ENCODE peak calls at places on chromosomes 2 and 18, in ten cellular contexts. I is mammary epithelial cell, K is foreskin fibroblast, G is body of pancreas, A is GM12865, R is lower lobe of right lung, Z is fibroblast of the aortic adventitia, M is choroid plexus epithelial cell, U is breast epithelium, T is dorsolateral prefrontal cortex. O is an unnamed sample.

GRCh38 chr2:42867093-42868065 is 75.0 kb upstream of the HAAO start:
- DNase-seq in I (no peak), K (no peak), G (no peak), A (no peak), R (no peak), Z (peak), M (no peak), U (no peak), T (no peak), O (no peak)

GRCh38 chr2:111623380-111623779 is 260.6 kb downstream of the ANAPC1 start:
- DNase-seq in I (no peak), K (no peak), G (no peak), A (no peak), R (no peak), Z (no peak), M (no peak), U (no peak), T (no peak), O (no peak)

GRCh38 chr2:38387887-38388286 is 10.8 kb upstream of the ATL2 start:
- DNase-seq in I (no peak), K (no peak), G (no peak), A (no peak), R (no peak), Z (no peak), M (no peak), U (no peak), T (no peak), O (no peak)

GRCh38 chr2:216775043-216775453 is 79.7 kb upstream of the IGFBP5 start:
- DNase-seq in I (peak), K (peak), G (peak), A (no peak), R (no peak), Z (peak), M (peak), U (no peak), T (no peak), O (peak)

GRCh38 chr2:129796216-129796615 is 183.2 kb upstream of the RAB6C start:
- DNase-seq in I (no peak), K (no peak), G (no peak), A (no peak), R (no peak), Z (no peak), M (no peak), U (no peak), T (no peak), O (no peak)

GRCh38 chr18:73780218-73780617 is 367.4 kb downstream of the FBXO15 start:
- DNase-seq in I (no peak), K (no peak), G (no peak), A (no peak), R (no peak), Z (no peak), M (no peak), U (no peak), T (no peak), O (no peak)

GRCh38 chr2:16607306-16607705 is 58.3 kb downstream of the CYRIA start:
- DNase-seq in I (no peak), K (no peak), G (no peak), A (no peak), R (no peak), Z (no peak), M (no peak), U (no peak), T (no peak), O (no peak)

GRCh38 chr18:68436485-68436884 is 278.4 kb downstream of the TMX3 start:
- DNase-seq in I (peak), K (peak), G (no peak), A (no peak), R (no peak), Z (no peak), M (peak), U (no peak), T (no peak), O (peak)

GRCh38 chr2:133780099-133780996 is 212.1 kb upstream of the NCKAP5 start:
- DNase-seq in I (peak), K (peak), G (peak), A (peak), R (no peak), Z (peak), M (peak), U (no peak), T (no peak), O (peak)

GRCh38 chr18:48032876-48033769 is 102.7 kb upstream of the SMAD2 start:
- DNase-seq in I (peak), K (peak), G (no peak), A (no peak), R (no peak), Z (no peak), M (peak), U (peak), T (no peak), O (peak)

GRCh38 chr2:238282861-238283738 is 5.3 kb downstream of the PER2 start:
- DNase-seq in I (no peak), K (no peak), G (no peak), A (no peak), R (peak), Z (no peak), M (peak), U (no peak), T (no peak), O (no peak)

GRCh38 chr18:28984731-28985130 is 807.8 kb upstream of the CDH2 start:
- DNase-seq in I (no peak), K (peak), G (no peak), A (no peak), R (no peak), Z (peak), M (no peak), U (no peak), T (no peak), O (peak)

GRCh38 chr2:72128059-72128842 is 19.4 kb downstream of the CYP26B1 start:
- DNase-seq in I (no peak), K (no peak), G (peak), A (no peak), R (no peak), Z (no peak), M (no peak), U (peak), T (no peak), O (no peak)

GRCh38 chr18:23852236-23853045 is 162.1 kb upstream of the TTC39C start:
- DNase-seq in I (no peak), K (peak), G (no peak), A (no peak), R (no peak), Z (no peak), M (no peak), U (no peak), T (no peak), O (no peak)

GRCh38 chr18:31482051-31482450 is 15.9 kb upstream of the DSG2 start:
- DNase-seq in I (peak), K (no peak), G (no peak), A (no peak), R (no peak), Z (no peak), M (no peak), U (no peak), T (no peak), O (no peak)

GRCh38 chr2:148963461-148963860 is 75.0 kb upstream of the LYPD6B start:
- DNase-seq in I (no peak), K (no peak), G (no peak), A (no peak), R (no peak), Z (no peak), M (no peak), U (no peak), T (no peak), O (no peak)

GRCh38 chr18:24987271-24987932 is 364.6 kb downstream of the ZNF521 start:
- DNase-seq in I (peak), K (peak), G (no peak), A (no peak), R (no peak), Z (peak), M (no peak), U (no peak), T (no peak), O (no peak)

GRCh38 chr2:38315707-38316333 is 61.3 kb downstream of the ATL2 start:
- DNase-seq in I (peak), K (peak), G (peak), A (peak), R (no peak), Z (peak), M (peak), U (no peak), T (no peak), O (peak)

GRCh38 chr18:54261894-54262293 is 7.4 kb upstream of the POLI start:
- DNase-seq in I (no peak), K (no peak), G (peak), A (peak), R (peak), Z (no peak), M (no peak), U (no peak), T (no peak), O (no peak)

GRCh38 chr18:5943514-5943913 is 48.2 kb upstream of the TMEM200C start:
- DNase-seq in I (no peak), K (no peak), G (no peak), A (no peak), R (no peak), Z (peak), M (peak), U (no peak), T (no peak), O (peak)

GRCh38 chr18:42030586-42031182 is 75.7 kb downstream of the PIK3C3 start:
- DNase-seq in I (no peak), K (peak), G (no peak), A (peak), R (no peak), Z (no peak), M (peak), U (no peak), T (no peak), O (peak)

GRCh38 chr18:8685141-8685913 is 20.0 kb upstream of the MTCL1 start:
- DNase-seq in I (peak), K (peak), G (no peak), A (no peak), R (no peak), Z (peak), M (peak), U (no peak), T (no peak), O (peak)

GRCh38 chr2:65746919-65747678 is 314.7 kb upstream of the SPRED2 start:
- DNase-seq in I (no peak), K (peak), G (peak), A (no peak), R (no peak), Z (no peak), M (peak), U (no peak), T (no peak), O (no peak)

GRCh38 chr2:28956415-28956826 is 24.7 kb upstream of the TOGARAM2 start:
- DNase-seq in I (no peak), K (peak), G (peak), A (peak), R (peak), Z (peak), M (peak), U (no peak), T (no peak), O (peak)

GRCh38 chr2:48334180-48334579 is 195.8 kb upstream of the STON1 start:
- DNase-seq in I (no peak), K (no peak), G (no peak), A (no peak), R (no peak), Z (no peak), M (no peak), U (no peak), T (no peak), O (no peak)

GRCh38 chr2:176852667-176853066 is 359.9 kb upstream of the HNRNPA3 start:
- DNase-seq in I (no peak), K (no peak), G (no peak), A (peak), R (no peak), Z (no peak), M (no peak), U (no peak), T (no peak), O (no peak)

GRCh38 chr2:128424406-128424805 is 105.7 kb upstream of the HS6ST1 start:
- DNase-seq in I (no peak), K (no peak), G (no peak), A (no peak), R (no peak), Z (no peak), M (no peak), U (no peak), T (no peak), O (no peak)

GRCh38 chr2:86357392-86357963 is 20.1 kb upstream of the REEP1 start:
- DNase-seq in I (no peak), K (no peak), G (no peak), A (no peak), R (no peak), Z (no peak), M (no peak), U (no peak), T (no peak), O (no peak)

GRCh38 chr2:35973132-35973736 is 382.3 kb upstream of the CRIM1 start:
- DNase-seq in I (peak), K (peak), G (peak), A (peak), R (no peak), Z (no peak), M (peak), U (no peak), T (no peak), O (peak)

DNA sequence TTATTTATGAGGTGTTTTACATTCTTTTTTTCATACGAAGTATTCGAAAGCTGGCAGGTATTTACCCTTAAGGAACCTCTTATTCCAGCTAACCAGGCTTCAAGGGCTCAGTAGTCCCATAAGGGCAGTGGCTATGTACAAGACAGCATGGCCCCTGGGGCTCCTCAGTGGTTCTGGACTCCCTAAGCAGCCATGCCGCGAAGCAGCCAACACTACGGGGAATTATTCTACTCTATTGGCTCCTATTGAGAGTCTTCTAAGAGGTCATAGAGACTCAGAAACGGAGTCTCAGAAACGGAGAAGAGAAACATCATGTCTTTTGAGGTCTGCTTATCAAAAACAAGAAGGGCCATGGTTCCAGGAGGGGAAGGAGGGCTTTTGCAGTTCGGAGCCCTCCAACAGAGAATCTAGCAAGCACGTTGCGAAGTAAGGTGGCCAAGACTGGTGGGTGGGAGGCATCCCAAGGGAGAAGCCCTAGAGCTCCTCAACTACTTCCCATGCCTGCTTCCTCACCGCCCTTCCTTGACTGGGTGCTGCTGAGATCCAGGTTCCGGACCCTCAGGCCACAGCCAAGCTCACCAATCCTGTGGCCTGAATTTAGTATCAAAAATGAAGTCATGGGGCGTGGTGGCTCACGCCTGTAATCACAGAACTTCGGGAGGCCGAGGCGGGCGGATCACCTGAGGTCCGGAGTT is 109.7 kb downstream of the INO80D start:
- DNase-seq in I (no peak), K (no peak), G (no peak), A (no peak), R (no peak), Z (no peak), M (no peak), U (no peak), T (no peak), O (no peak)
- TF ChIP-seq CTCF in I (no peak), K (no peak), G (no peak), A (no peak), R (no peak), Z (no peak), M (no peak), U (no peak), T (no peak), O (no peak)

GRCh38 chr18:52340466-52341378 is 725 bp downstream of the DCC start:
- DNase-seq in I (peak), K (peak), G (no peak), A (no peak), R (no peak), Z (no peak), M (peak), U (no peak), T (peak), O (peak)

GRCh38 chr18:52343138-52343537 is 3.1 kb downstream of the DCC start:
- DNase-seq in I (no peak), K (peak), G (no peak), A (peak), R (no peak), Z (no peak), M (peak), U (no peak), T (no peak), O (peak)

GRCh38 chr18:52339891-52340371 is at the start of gene DCC:
- DNase-seq in I (peak), K (peak), G (peak), A (peak), R (no peak), Z (peak), M (peak), U (no peak), T (peak), O (peak)

GRCh38 chr18:52343731-52344340 is 3.8 kb downstream of the DCC start:
- DNase-seq in I (no peak), K (no peak), G (no peak), A (no peak), R (no peak), Z (no peak), M (no peak), U (no peak), T (no peak), O (no peak)

GRCh38 chr18:52341617-52342381 is 1.8 kb downstream of the DCC start:
- DNase-seq in I (peak), K (peak), G (no peak), A (no peak), R (no peak), Z (no peak), M (peak), U (no peak), T (peak), O (peak)
- H3K4me3 ChIP-seq in I (peak), K (peak), G (no peak), A (no peak), R (peak), Z (no peak), M (peak), U (peak), T (peak), O (peak)

DNA sequence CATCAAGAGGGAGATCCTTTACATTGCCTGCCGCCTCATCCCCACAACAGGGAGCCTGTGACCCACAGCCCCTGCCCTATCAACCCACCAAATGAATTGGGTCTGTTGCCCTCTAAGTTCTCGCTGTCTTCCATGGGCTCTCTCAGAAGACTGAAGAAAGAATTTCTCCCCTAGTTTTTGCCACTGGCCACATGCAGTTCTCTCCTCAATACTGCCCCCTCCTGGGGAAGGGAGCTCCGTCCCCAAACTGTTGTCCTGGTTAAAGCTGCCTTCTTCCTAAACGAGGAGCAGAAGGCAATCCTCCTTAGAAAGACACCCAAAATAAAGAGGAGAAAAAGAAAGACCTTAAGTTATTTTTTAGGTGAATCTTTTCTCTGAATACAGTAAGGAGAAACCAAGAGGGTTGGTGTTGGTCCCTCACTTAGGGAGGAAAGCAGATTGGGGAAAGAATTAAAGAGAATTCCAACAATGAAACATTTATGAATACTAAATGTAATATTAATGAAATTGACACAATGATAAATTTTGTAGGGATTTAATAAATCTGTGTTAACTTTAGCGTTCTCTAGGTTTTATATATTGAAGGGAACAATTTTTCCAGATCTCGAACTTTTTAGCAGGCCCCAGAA is 31.1 kb upstream of the SATB2 start:
- DNase-seq in I (peak), K (peak), G (peak), A (peak), R (no peak), Z (peak), M (peak), U (no peak), T (no peak), O (peak)
- TF ChIP-seq CTCF in I (peak), K (peak), G (peak), A (peak), R (peak), Z (peak), M (peak), U (peak), T (peak), O (peak)

GRCh38 chr2:160402498-160402897 is 91.1 kb downstream of the RBMS1 start:
- DNase-seq in I (no peak), K (peak), G (no peak), A (no peak), R (no peak), Z (no peak), M (no peak), U (no peak), T (no peak), O (no peak)

GRCh38 chr2:160405077-160405865 is 88.3 kb downstream of the RBMS1 start:
- DNase-seq in I (no peak), K (no peak), G (no peak), A (no peak), R (no peak), Z (peak), M (no peak), U (no peak), T (no peak), O (no peak)

GRCh38 chr2:160402997-160403979 is 90.3 kb downstream of the RBMS1 start:
- DNase-seq in I (peak), K (peak), G (no peak), A (no peak), R (no peak), Z (peak), M (no peak), U (no peak), T (no peak), O (no peak)

GRCh38 chr2:160399880-160400279 is 93.7 kb downstream of the RBMS1 start:
- DNase-seq in I (no peak), K (no peak), G (no peak), A (no peak), R (no peak), Z (no peak), M (no peak), U (no peak), T (no peak), O (no peak)

DNA sequence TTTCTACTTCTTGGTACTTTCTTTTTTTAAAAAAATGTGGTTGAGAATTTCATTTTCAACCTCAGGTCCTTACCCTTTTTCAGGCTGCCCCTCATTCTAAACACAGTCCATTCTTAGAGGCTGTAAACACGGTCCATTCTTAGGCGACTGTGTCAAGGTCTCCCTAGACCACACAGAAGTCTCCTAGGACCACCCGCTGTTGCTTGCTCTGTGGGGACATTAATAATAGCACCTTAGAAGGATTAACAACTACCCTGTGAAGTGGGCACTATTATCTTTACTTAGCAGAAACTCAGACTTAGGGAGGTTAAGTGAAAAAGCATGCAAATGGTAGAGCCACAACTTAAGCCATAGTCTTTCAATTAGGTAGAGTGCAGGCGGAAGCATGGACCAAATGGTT is 91.7 kb downstream of the RBMS1 start:
- DNase-seq in I (no peak), K (no peak), G (no peak), A (no peak), R (no peak), Z (no peak), M (no peak), U (no peak), T (no peak), O (no peak)
- H3K4me3 ChIP-seq in I (no peak), K (no peak), G (no peak), A (no peak), R (no peak), Z (no peak), M (no peak), U (no peak), T (no peak), O (no peak)

GRCh38 chr18:49839012-49839411 is 25.7 kb upstream of the ACAA2 start:
- DNase-seq in I (peak), K (peak), G (no peak), A (no peak), R (no peak), Z (no peak), M (peak), U (no peak), T (no peak), O (peak)
- TF ChIP-seq CTCF in I (no peak), K (no peak), G (no peak), A (no peak), R (no peak), Z (no peak), M (peak), U (no peak), T (no peak), O (no peak)